ENCODE peak calls at places on chromosomes 2 and 18, in eight cellular contexts. One of them, this sample, is unnamed.
A peak's percentile ranks its signal among the peaks of the same experiment; 100 is the strongest.

GRCh38 chr2:128354731-128355470 is 36.2 kb upstream of the HS6ST1 start:
- DNase-seq in left ventricle myocardium superior: no peak
- DNase-seq in cardiac fibroblast: peak; percentile 88
- DNase-seq in stimulated activated CD8-positive, alpha-beta memory T cell treated with anti-CD3 and anti-CD28 coated beads, Interleukin-15, amount 100 ng/mL, for 4 hours: no peak
- DNase-seq in H7: no peak
- DNase-seq in dermis blood vessel endothelial cell: no peak
- DNase-seq in memory B cell: no peak
- DNase-seq in stimulated activated CD4-positive, alpha-beta T cell treated with anti-CD3 and anti-CD28 coated beads, Interleukin-1b, Interleukin-23, amount 100 ng/mL, for 4 hours: no peak
- DNase-seq in this sample: no peak

GRCh38 chr2:112776113-112776512 is 8.2 kb downstream of the IL1A start:
- DNase-seq in left ventricle myocardium superior: no peak
- DNase-seq in dermis blood vessel endothelial cell: no peak
- DNase-seq in cardiac fibroblast: no peak
- DNase-seq in H7: no peak
- DNase-seq in memory B cell: no peak
- DNase-seq in stimulated activated CD4-positive, alpha-beta T cell treated with anti-CD3 and anti-CD28 coated beads, Interleukin-1b, Interleukin-23, amount 100 ng/mL, for 4 hours: no peak
- DNase-seq in stimulated activated CD8-positive, alpha-beta memory T cell treated with anti-CD3 and anti-CD28 coated beads, Interleukin-15, amount 100 ng/mL, for 4 hours: no peak
- DNase-seq in this sample: no peak

GRCh38 chr2:127953128-127953718 is 67.5 kb upstream of the AMMECR1L start:
- DNase-seq in H7: no peak
- DNase-seq in stimulated activated CD8-positive, alpha-beta memory T cell treated with anti-CD3 and anti-CD28 coated beads, Interleukin-15, amount 100 ng/mL, for 4 hours: no peak
- DNase-seq in dermis blood vessel endothelial cell: no peak
- DNase-seq in left ventricle myocardium superior: peak; percentile 66
- DNase-seq in cardiac fibroblast: peak; percentile 62
- DNase-seq in stimulated activated CD4-positive, alpha-beta T cell treated with anti-CD3 and anti-CD28 coated beads, Interleukin-1b, Interleukin-23, amount 100 ng/mL, for 4 hours: no peak
- DNase-seq in memory B cell: no peak
- DNase-seq in this sample: no peak

GRCh38 chr2:55089716-55090115 is 39.5 kb upstream of the RTN4 start:
- DNase-seq in stimulated activated CD8-positive, alpha-beta memory T cell treated with anti-CD3 and anti-CD28 coated beads, Interleukin-15, amount 100 ng/mL, for 4 hours: no peak
- DNase-seq in H7: no peak
- DNase-seq in dermis blood vessel endothelial cell: no peak
- DNase-seq in stimulated activated CD4-positive, alpha-beta T cell treated with anti-CD3 and anti-CD28 coated beads, Interleukin-1b, Interleukin-23, amount 100 ng/mL, for 4 hours: no peak
- DNase-seq in left ventricle myocardium superior: no peak
- DNase-seq in cardiac fibroblast: no peak
- DNase-seq in memory B cell: no peak
- DNase-seq in this sample: no peak

GRCh38 chr2:73890301-73891092 is 2.3 kb upstream of the ACTG2 start:
- DNase-seq in dermis blood vessel endothelial cell: no peak
- DNase-seq in stimulated activated CD4-positive, alpha-beta T cell treated with anti-CD3 and anti-CD28 coated beads, Interleukin-1b, Interleukin-23, amount 100 ng/mL, for 4 hours: no peak
- DNase-seq in H7: no peak
- DNase-seq in memory B cell: no peak
- DNase-seq in stimulated activated CD8-positive, alpha-beta memory T cell treated with anti-CD3 and anti-CD28 coated beads, Interleukin-15, amount 100 ng/mL, for 4 hours: no peak
- DNase-seq in cardiac fibroblast: no peak
- DNase-seq in left ventricle myocardium superior: no peak
- DNase-seq in this sample: no peak

GRCh38 chr18:9340472-9340871 is 5.9 kb downstream of the TWSG1 start:
- DNase-seq in cardiac fibroblast: no peak
- DNase-seq in stimulated activated CD8-positive, alpha-beta memory T cell treated with anti-CD3 and anti-CD28 coated beads, Interleukin-15, amount 100 ng/mL, for 4 hours: no peak
- DNase-seq in dermis blood vessel endothelial cell: no peak
- DNase-seq in memory B cell: no peak
- DNase-seq in H7: no peak
- DNase-seq in stimulated activated CD4-positive, alpha-beta T cell treated with anti-CD3 and anti-CD28 coated beads, Interleukin-1b, Interleukin-23, amount 100 ng/mL, for 4 hours: no peak
- DNase-seq in left ventricle myocardium superior: no peak
- DNase-seq in this sample: no peak

GRCh38 chr2:181268174-181268867 is 188.9 kb upstream of the ITGA4 start:
- DNase-seq in memory B cell: no peak
- DNase-seq in stimulated activated CD4-positive, alpha-beta T cell treated with anti-CD3 and anti-CD28 coated beads, Interleukin-1b, Interleukin-23, amount 100 ng/mL, for 4 hours: no peak
- DNase-seq in H7: no peak
- DNase-seq in stimulated activated CD8-positive, alpha-beta memory T cell treated with anti-CD3 and anti-CD28 coated beads, Interleukin-15, amount 100 ng/mL, for 4 hours: no peak
- DNase-seq in dermis blood vessel endothelial cell: no peak
- DNase-seq in left ventricle myocardium superior: no peak
- DNase-seq in cardiac fibroblast: no peak
- DNase-seq in this sample: no peak

GRCh38 chr18:58105206-58105907 is 61.3 kb downstream of the NEDD4L start:
- DNase-seq in stimulated activated CD4-positive, alpha-beta T cell treated with anti-CD3 and anti-CD28 coated beads, Interleukin-1b, Interleukin-23, amount 100 ng/mL, for 4 hours: no peak
- DNase-seq in H7: no peak
- DNase-seq in stimulated activated CD8-positive, alpha-beta memory T cell treated with anti-CD3 and anti-CD28 coated beads, Interleukin-15, amount 100 ng/mL, for 4 hours: no peak
- DNase-seq in cardiac fibroblast: no peak
- DNase-seq in memory B cell: no peak
- DNase-seq in dermis blood vessel endothelial cell: no peak
- DNase-seq in left ventricle myocardium superior: no peak
- DNase-seq in this sample: no peak

GRCh38 chr18:61893971-61894750 is 1.4 kb upstream of the RNF152 start:
- DNase-seq in memory B cell: peak; percentile 37
- DNase-seq in cardiac fibroblast: peak; percentile 73
- DNase-seq in stimulated activated CD8-positive, alpha-beta memory T cell treated with anti-CD3 and anti-CD28 coated beads, Interleukin-15, amount 100 ng/mL, for 4 hours: peak; percentile 52
- DNase-seq in stimulated activated CD4-positive, alpha-beta T cell treated with anti-CD3 and anti-CD28 coated beads, Interleukin-1b, Interleukin-23, amount 100 ng/mL, for 4 hours: peak; percentile 68
- DNase-seq in left ventricle myocardium superior: peak; percentile 89
- DNase-seq in H7: peak; percentile 96
- DNase-seq in dermis blood vessel endothelial cell: peak; percentile 85
- DNase-seq in this sample: peak; percentile 80

GRCh38 chr2:218255441-218255840 is 5.4 kb upstream of the GPBAR1 start:
- DNase-seq in stimulated activated CD4-positive, alpha-beta T cell treated with anti-CD3 and anti-CD28 coated beads, Interleukin-1b, Interleukin-23, amount 100 ng/mL, for 4 hours: no peak
- DNase-seq in left ventricle myocardium superior: no peak
- DNase-seq in memory B cell: no peak
- DNase-seq in dermis blood vessel endothelial cell: no peak
- DNase-seq in H7: no peak
- DNase-seq in cardiac fibroblast: no peak
- DNase-seq in stimulated activated CD8-positive, alpha-beta memory T cell treated with anti-CD3 and anti-CD28 coated beads, Interleukin-15, amount 100 ng/mL, for 4 hours: no peak
- DNase-seq in this sample: no peak

GRCh38 chr2:147255812-147256211 is 589.0 kb upstream of the ACVR2A start:
- DNase-seq in cardiac fibroblast: peak; percentile 48
- DNase-seq in dermis blood vessel endothelial cell: no peak
- DNase-seq in left ventricle myocardium superior: peak; percentile 20
- DNase-seq in H7: no peak
- DNase-seq in memory B cell: no peak
- DNase-seq in stimulated activated CD4-positive, alpha-beta T cell treated with anti-CD3 and anti-CD28 coated beads, Interleukin-1b, Interleukin-23, amount 100 ng/mL, for 4 hours: no peak
- DNase-seq in stimulated activated CD8-positive, alpha-beta memory T cell treated with anti-CD3 and anti-CD28 coated beads, Interleukin-15, amount 100 ng/mL, for 4 hours: no peak
- DNase-seq in this sample: no peak

GRCh38 chr2:175880-176800 is 87.7 kb downstream of the SH3YL1 start:
- DNase-seq in H7: no peak
- DNase-seq in memory B cell: no peak
- DNase-seq in stimulated activated CD8-positive, alpha-beta memory T cell treated with anti-CD3 and anti-CD28 coated beads, Interleukin-15, amount 100 ng/mL, for 4 hours: peak; percentile 5
- DNase-seq in cardiac fibroblast: no peak
- DNase-seq in stimulated activated CD4-positive, alpha-beta T cell treated with anti-CD3 and anti-CD28 coated beads, Interleukin-1b, Interleukin-23, amount 100 ng/mL, for 4 hours: peak; percentile 6
- DNase-seq in dermis blood vessel endothelial cell: no peak
- DNase-seq in left ventricle myocardium superior: no peak
- DNase-seq in this sample: no peak

GRCh38 chr2:149483004-149483605 is 104.5 kb downstream of the MMADHC start:
- DNase-seq in cardiac fibroblast: peak; percentile 40
- DNase-seq in H7: no peak
- DNase-seq in memory B cell: no peak
- DNase-seq in stimulated activated CD8-positive, alpha-beta memory T cell treated with anti-CD3 and anti-CD28 coated beads, Interleukin-15, amount 100 ng/mL, for 4 hours: no peak
- DNase-seq in stimulated activated CD4-positive, alpha-beta T cell treated with anti-CD3 and anti-CD28 coated beads, Interleukin-1b, Interleukin-23, amount 100 ng/mL, for 4 hours: no peak
- DNase-seq in dermis blood vessel endothelial cell: no peak
- DNase-seq in left ventricle myocardium superior: no peak
- DNase-seq in this sample: no peak

GRCh38 chr18:78151234-78151633 is 828.4 kb upstream of the SALL3 start:
- DNase-seq in stimulated activated CD4-positive, alpha-beta T cell treated with anti-CD3 and anti-CD28 coated beads, Interleukin-1b, Interleukin-23, amount 100 ng/mL, for 4 hours: no peak
- DNase-seq in dermis blood vessel endothelial cell: no peak
- DNase-seq in H7: no peak
- DNase-seq in memory B cell: no peak
- DNase-seq in cardiac fibroblast: no peak
- DNase-seq in left ventricle myocardium superior: no peak
- DNase-seq in stimulated activated CD8-positive, alpha-beta memory T cell treated with anti-CD3 and anti-CD28 coated beads, Interleukin-15, amount 100 ng/mL, for 4 hours: no peak
- DNase-seq in this sample: no peak

GRCh38 chr2:128386066-128386465 is 67.4 kb upstream of the HS6ST1 start:
- DNase-seq in dermis blood vessel endothelial cell: no peak
- DNase-seq in cardiac fibroblast: no peak
- DNase-seq in memory B cell: no peak
- DNase-seq in stimulated activated CD8-positive, alpha-beta memory T cell treated with anti-CD3 and anti-CD28 coated beads, Interleukin-15, amount 100 ng/mL, for 4 hours: no peak
- DNase-seq in H7: peak; percentile 28
- DNase-seq in left ventricle myocardium superior: no peak
- DNase-seq in stimulated activated CD4-positive, alpha-beta T cell treated with anti-CD3 and anti-CD28 coated beads, Interleukin-1b, Interleukin-23, amount 100 ng/mL, for 4 hours: no peak
- DNase-seq in this sample: no peak

GRCh38 chr2:202375006-202375610 is 1.0 kb upstream of the BMPR2 start:
- DNase-seq in stimulated activated CD4-positive, alpha-beta T cell treated with anti-CD3 and anti-CD28 coated beads, Interleukin-1b, Interleukin-23, amount 100 ng/mL, for 4 hours: peak; percentile 25
- DNase-seq in stimulated activated CD8-positive, alpha-beta memory T cell treated with anti-CD3 and anti-CD28 coated beads, Interleukin-15, amount 100 ng/mL, for 4 hours: no peak
- DNase-seq in H7: peak; percentile 60
- DNase-seq in left ventricle myocardium superior: peak; percentile 73
- DNase-seq in dermis blood vessel endothelial cell: peak; percentile 94
- DNase-seq in memory B cell: peak; percentile 22
- DNase-seq in cardiac fibroblast: peak; percentile 93
- DNase-seq in this sample: no peak

GRCh38 chr18:79388043-79388442 is 7.7 kb upstream of the NFATC1 start:
- DNase-seq in memory B cell: no peak
- DNase-seq in left ventricle myocardium superior: no peak
- DNase-seq in cardiac fibroblast: no peak
- DNase-seq in stimulated activated CD4-positive, alpha-beta T cell treated with anti-CD3 and anti-CD28 coated beads, Interleukin-1b, Interleukin-23, amount 100 ng/mL, for 4 hours: no peak
- DNase-seq in H7: peak; percentile 33
- DNase-seq in dermis blood vessel endothelial cell: no peak
- DNase-seq in stimulated activated CD8-positive, alpha-beta memory T cell treated with anti-CD3 and anti-CD28 coated beads, Interleukin-15, amount 100 ng/mL, for 4 hours: no peak
- DNase-seq in this sample: no peak

GRCh38 chr18:32730620-32731021 is 42.2 kb downstream of the KLHL14 start:
- DNase-seq in left ventricle myocardium superior: no peak
- DNase-seq in dermis blood vessel endothelial cell: peak; percentile 52
- DNase-seq in memory B cell: no peak
- DNase-seq in H7: no peak
- DNase-seq in stimulated activated CD8-positive, alpha-beta memory T cell treated with anti-CD3 and anti-CD28 coated beads, Interleukin-15, amount 100 ng/mL, for 4 hours: no peak
- DNase-seq in cardiac fibroblast: no peak
- DNase-seq in stimulated activated CD4-positive, alpha-beta T cell treated with anti-CD3 and anti-CD28 coated beads, Interleukin-1b, Interleukin-23, amount 100 ng/mL, for 4 hours: no peak
- DNase-seq in this sample: no peak

GRCh38 chr2:229725716-229726346 is 11.5 kb upstream of the DNER start:
- DNase-seq in cardiac fibroblast: peak; percentile 65
- DNase-seq in memory B cell: no peak
- DNase-seq in stimulated activated CD8-positive, alpha-beta memory T cell treated with anti-CD3 and anti-CD28 coated beads, Interleukin-15, amount 100 ng/mL, for 4 hours: no peak
- DNase-seq in dermis blood vessel endothelial cell: no peak
- DNase-seq in H7: no peak
- DNase-seq in left ventricle myocardium superior: no peak
- DNase-seq in stimulated activated CD4-positive, alpha-beta T cell treated with anti-CD3 and anti-CD28 coated beads, Interleukin-1b, Interleukin-23, amount 100 ng/mL, for 4 hours: no peak
- DNase-seq in this sample: no peak

GRCh38 chr18:24766376-24766775 is 305.9 kb downstream of the HRH4 start:
- DNase-seq in dermis blood vessel endothelial cell: no peak
- DNase-seq in H7: no peak
- DNase-seq in left ventricle myocardium superior: no peak
- DNase-seq in stimulated activated CD4-positive, alpha-beta T cell treated with anti-CD3 and anti-CD28 coated beads, Interleukin-1b, Interleukin-23, amount 100 ng/mL, for 4 hours: no peak
- DNase-seq in cardiac fibroblast: peak; percentile 17
- DNase-seq in memory B cell: no peak
- DNase-seq in stimulated activated CD8-positive, alpha-beta memory T cell treated with anti-CD3 and anti-CD28 coated beads, Interleukin-15, amount 100 ng/mL, for 4 hours: no peak
- DNase-seq in this sample: no peak

GRCh38 chr18:47912343-47912742 is 18.1 kb downstream of the SMAD2 start:
- DNase-seq in stimulated activated CD8-positive, alpha-beta memory T cell treated with anti-CD3 and anti-CD28 coated beads, Interleukin-15, amount 100 ng/mL, for 4 hours: no peak
- DNase-seq in left ventricle myocardium superior: no peak
- DNase-seq in memory B cell: no peak
- DNase-seq in stimulated activated CD4-positive, alpha-beta T cell treated with anti-CD3 and anti-CD28 coated beads, Interleukin-1b, Interleukin-23, amount 100 ng/mL, for 4 hours: no peak
- DNase-seq in H7: no peak
- DNase-seq in dermis blood vessel endothelial cell: no peak
- DNase-seq in cardiac fibroblast: peak; percentile 28
- DNase-seq in this sample: no peak

GRCh38 chr2:229273384-229274338 is 2.6 kb upstream of the PID1 start:
- DNase-seq in H7: peak; percentile 81
- DNase-seq in dermis blood vessel endothelial cell: peak; percentile 75
- DNase-seq in cardiac fibroblast: peak; percentile 90
- DNase-seq in left ventricle myocardium superior: no peak
- DNase-seq in memory B cell: no peak
- DNase-seq in stimulated activated CD8-positive, alpha-beta memory T cell treated with anti-CD3 and anti-CD28 coated beads, Interleukin-15, amount 100 ng/mL, for 4 hours: no peak
- DNase-seq in stimulated activated CD4-positive, alpha-beta T cell treated with anti-CD3 and anti-CD28 coated beads, Interleukin-1b, Interleukin-23, amount 100 ng/mL, for 4 hours: no peak
- DNase-seq in this sample: peak; percentile 25

GRCh38 chr18:9743200-9744016 is 35.3 kb downstream of the RAB31 start:
- DNase-seq in stimulated activated CD8-positive, alpha-beta memory T cell treated with anti-CD3 and anti-CD28 coated beads, Interleukin-15, amount 100 ng/mL, for 4 hours: no peak
- DNase-seq in stimulated activated CD4-positive, alpha-beta T cell treated with anti-CD3 and anti-CD28 coated beads, Interleukin-1b, Interleukin-23, amount 100 ng/mL, for 4 hours: no peak
- DNase-seq in dermis blood vessel endothelial cell: peak; percentile 87
- DNase-seq in H7: peak; percentile 34
- DNase-seq in left ventricle myocardium superior: no peak
- DNase-seq in memory B cell: no peak
- DNase-seq in cardiac fibroblast: peak; percentile 82
- DNase-seq in this sample: no peak

GRCh38 chr18:48326901-48327675 is 82.1 kb downstream of the ZBTB7C start:
- DNase-seq in dermis blood vessel endothelial cell: no peak
- DNase-seq in stimulated activated CD8-positive, alpha-beta memory T cell treated with anti-CD3 and anti-CD28 coated beads, Interleukin-15, amount 100 ng/mL, for 4 hours: no peak
- DNase-seq in left ventricle myocardium superior: no peak
- DNase-seq in H7: no peak
- DNase-seq in stimulated activated CD4-positive, alpha-beta T cell treated with anti-CD3 and anti-CD28 coated beads, Interleukin-1b, Interleukin-23, amount 100 ng/mL, for 4 hours: no peak
- DNase-seq in cardiac fibroblast: peak; percentile 35
- DNase-seq in memory B cell: no peak
- DNase-seq in this sample: no peak

GRCh38 chr18:56421641-56422040 is 216.8 kb downstream of the TXNL1 start:
- DNase-seq in stimulated activated CD8-positive, alpha-beta memory T cell treated with anti-CD3 and anti-CD28 coated beads, Interleukin-15, amount 100 ng/mL, for 4 hours: no peak
- DNase-seq in cardiac fibroblast: no peak
- DNase-seq in memory B cell: no peak
- DNase-seq in left ventricle myocardium superior: no peak
- DNase-seq in dermis blood vessel endothelial cell: no peak
- DNase-seq in H7: no peak
- DNase-seq in stimulated activated CD4-positive, alpha-beta T cell treated with anti-CD3 and anti-CD28 coated beads, Interleukin-1b, Interleukin-23, amount 100 ng/mL, for 4 hours: no peak
- DNase-seq in this sample: no peak

GRCh38 chr18:63138469-63139340 is 180.9 kb downstream of the BCL2 start:
- DNase-seq in dermis blood vessel endothelial cell: no peak
- DNase-seq in stimulated activated CD4-positive, alpha-beta T cell treated with anti-CD3 and anti-CD28 coated beads, Interleukin-1b, Interleukin-23, amount 100 ng/mL, for 4 hours: no peak
- DNase-seq in memory B cell: peak; percentile 42
- DNase-seq in cardiac fibroblast: peak; percentile 15
- DNase-seq in left ventricle myocardium superior: no peak
- DNase-seq in stimulated activated CD8-positive, alpha-beta memory T cell treated with anti-CD3 and anti-CD28 coated beads, Interleukin-15, amount 100 ng/mL, for 4 hours: no peak
- DNase-seq in H7: peak; percentile 88
- DNase-seq in this sample: no peak

GRCh38 chr2:131046580-131047274 is 46.5 kb downstream of the FAM168B start:
- DNase-seq in stimulated activated CD8-positive, alpha-beta memory T cell treated with anti-CD3 and anti-CD28 coated beads, Interleukin-15, amount 100 ng/mL, for 4 hours: no peak
- DNase-seq in stimulated activated CD4-positive, alpha-beta T cell treated with anti-CD3 and anti-CD28 coated beads, Interleukin-1b, Interleukin-23, amount 100 ng/mL, for 4 hours: no peak
- DNase-seq in left ventricle myocardium superior: peak; percentile 70
- DNase-seq in dermis blood vessel endothelial cell: no peak
- DNase-seq in memory B cell: no peak
- DNase-seq in cardiac fibroblast: no peak
- DNase-seq in H7: peak; percentile 38
- DNase-seq in this sample: peak; percentile 4

GRCh38 chr18:3329871-3330270 is 67.9 kb downstream of the MYL12B start:
- DNase-seq in memory B cell: no peak
- DNase-seq in cardiac fibroblast: no peak
- DNase-seq in left ventricle myocardium superior: no peak
- DNase-seq in H7: no peak
- DNase-seq in stimulated activated CD4-positive, alpha-beta T cell treated with anti-CD3 and anti-CD28 coated beads, Interleukin-1b, Interleukin-23, amount 100 ng/mL, for 4 hours: no peak
- DNase-seq in dermis blood vessel endothelial cell: no peak
- DNase-seq in stimulated activated CD8-positive, alpha-beta memory T cell treated with anti-CD3 and anti-CD28 coated beads, Interleukin-15, amount 100 ng/mL, for 4 hours: no peak
- DNase-seq in this sample: no peak

GRCh38 chr18:77007251-77007650 is 125.3 kb downstream of the MBP start:
- DNase-seq in stimulated activated CD8-positive, alpha-beta memory T cell treated with anti-CD3 and anti-CD28 coated beads, Interleukin-15, amount 100 ng/mL, for 4 hours: no peak
- DNase-seq in cardiac fibroblast: no peak
- DNase-seq in stimulated activated CD4-positive, alpha-beta T cell treated with anti-CD3 and anti-CD28 coated beads, Interleukin-1b, Interleukin-23, amount 100 ng/mL, for 4 hours: no peak
- DNase-seq in dermis blood vessel endothelial cell: no peak
- DNase-seq in left ventricle myocardium superior: no peak
- DNase-seq in H7: peak; percentile 57
- DNase-seq in memory B cell: no peak
- DNase-seq in this sample: no peak

GRCh38 chr2:150133623-150134022 is 353.8 kb downstream of the RND3 start:
- DNase-seq in stimulated activated CD8-positive, alpha-beta memory T cell treated with anti-CD3 and anti-CD28 coated beads, Interleukin-15, amount 100 ng/mL, for 4 hours: no peak
- DNase-seq in H7: no peak
- DNase-seq in dermis blood vessel endothelial cell: peak; percentile 99
- DNase-seq in memory B cell: no peak
- DNase-seq in left ventricle myocardium superior: no peak
- DNase-seq in stimulated activated CD4-positive, alpha-beta T cell treated with anti-CD3 and anti-CD28 coated beads, Interleukin-1b, Interleukin-23, amount 100 ng/mL, for 4 hours: no peak
- DNase-seq in cardiac fibroblast: peak; percentile 78
- DNase-seq in this sample: no peak

This sample was measured in D721Med.